ENCODE peak calls at places on chromosome 10, in eight cellular contexts. H, R, M, F, K, O, X and U are unnamed samples.
A peak's percentile ranks its signal among the peaks of the same experiment; 100 is the strongest.

GRCh38 chr10:89814278-89814677 is 112.9 kb downstream of the KIF20B start:
- DNase-seq in H (no peak), R (no peak), M (no peak), F (no peak), K (no peak), O (no peak), X (no peak), U (no peak)

GRCh38 chr10:127872871-127873600 is 19.7 kb downstream of the CLRN3 start:
- DNase-seq in H (no peak), R (no peak), M (peak; percentile 43), F (no peak), K (no peak), O (no peak), X (no peak), U (peak; percentile 38)

GRCh38 chr10:71998119-71998839 is 34.1 kb downstream of the CHST3 start:
- DNase-seq in H (no peak), R (no peak), M (no peak), F (no peak), K (no peak), O (no peak), X (no peak), U (no peak)

GRCh38 chr10:43294241-43294658 is 27.4 kb upstream of the RASGEF1A start:
- DNase-seq in H (peak; percentile 10), R (no peak), M (no peak), F (no peak), K (no peak), O (no peak), X (no peak), U (no peak)

GRCh38 chr10:114525368-114525949 is 121.2 kb upstream of the AFAP1L2 start:
- DNase-seq in H (peak; percentile 32), R (no peak), M (no peak), F (no peak), K (no peak), O (peak; percentile 50), X (no peak), U (no peak)

GRCh38 chr10:77604941-77605351 is 32.7 kb downstream of the KCNMA1 start:
- DNase-seq in H (no peak), R (no peak), M (no peak), F (no peak), K (no peak), O (no peak), X (no peak), U (no peak)

GRCh38 chr10:116891208-116891607 is 41.9 kb downstream of the ENO4 start:
- DNase-seq in H (no peak), R (no peak), M (no peak), F (no peak), K (no peak), O (no peak), X (peak; percentile 87), U (no peak)

GRCh38 chr10:2278391-2278790 is 541.1 kb upstream of the ADARB2 start:
- DNase-seq in H (no peak), R (no peak), M (no peak), F (no peak), K (no peak), O (no peak), X (no peak), U (no peak)

GRCh38 chr10:71842856-71843530 is 8.1 kb downstream of the PSAP start:
- DNase-seq in H (no peak), R (no peak), M (no peak), F (no peak), K (no peak), O (no peak), X (no peak), U (no peak)

GRCh38 chr10:49620841-49621378 is 7.1 kb downstream of the CHAT start:
- DNase-seq in H (no peak), R (no peak), M (no peak), F (peak; percentile 5), K (no peak), O (no peak), X (no peak), U (no peak)

GRCh38 chr10:5970066-5970465 is 7.3 kb downstream of the IL15RA start:
- DNase-seq in H (no peak), R (no peak), M (no peak), F (no peak), K (no peak), O (no peak), X (no peak), U (no peak)

GRCh38 chr10:14466256-14466655 is 135.5 kb upstream of the FRMD4A start:
- DNase-seq in H (no peak), R (peak; percentile 21), M (no peak), F (no peak), K (no peak), O (no peak), X (peak; percentile 92), U (no peak)

GRCh38 chr10:90319188-90319914 is 538.5 kb downstream of the HTR7 start:
- DNase-seq in H (peak; percentile 74), R (peak; percentile 73), M (peak; percentile 26), F (peak; percentile 21), K (peak; percentile 16), O (no peak), X (peak; percentile 95), U (no peak)

GRCh38 chr10:25059990-25060389 is 43.6 kb downstream of the THNSL1 start:
- DNase-seq in H (no peak), R (peak; percentile 84), M (no peak), F (no peak), K (no peak), O (peak; percentile 18), X (peak; percentile 93), U (no peak)

GRCh38 chr10:614341-614664 is 75.2 kb downstream of the DIP2C start:
- DNase-seq in H (no peak), R (no peak), M (no peak), F (no peak), K (no peak), O (no peak), X (no peak), U (no peak)

GRCh38 chr10:9305018-9305655 is 1250.6 kb downstream of the GATA3 start:
- DNase-seq in H (peak; percentile 24), R (peak; percentile 41), M (peak; percentile 11), F (no peak), K (no peak), O (no peak), X (peak; percentile 11), U (no peak)

GRCh38 chr10:117775478-117775877 is 232.9 kb downstream of the EMX2 start:
- DNase-seq in H (no peak), R (no peak), M (no peak), F (no peak), K (no peak), O (no peak), X (no peak), U (no peak)

GRCh38 chr10:100307716-100308115 is 21.2 kb upstream of the BLOC1S2 start:
- DNase-seq in H (no peak), R (no peak), M (no peak), F (no peak), K (no peak), O (no peak), X (peak; percentile 61), U (no peak)

GRCh38 chr10:58477902-58478301 is 34.8 kb upstream of the BICC1 start:
- DNase-seq in H (no peak), R (no peak), M (no peak), F (no peak), K (no peak), O (no peak), X (no peak), U (no peak)

GRCh38 chr10:129274928-129275474 is 192.0 kb upstream of the MGMT start:
- DNase-seq in H (no peak), R (no peak), M (no peak), F (peak; percentile 77), K (no peak), O (no peak), X (no peak), U (peak; percentile 19)
- TF ChIP-seq CTCF in H (peak; percentile 11), R (no peak), M (peak; percentile 7), F (peak; percentile 61), K (no peak), O (no peak), X (no peak), U (peak; percentile 66)

DNA sequence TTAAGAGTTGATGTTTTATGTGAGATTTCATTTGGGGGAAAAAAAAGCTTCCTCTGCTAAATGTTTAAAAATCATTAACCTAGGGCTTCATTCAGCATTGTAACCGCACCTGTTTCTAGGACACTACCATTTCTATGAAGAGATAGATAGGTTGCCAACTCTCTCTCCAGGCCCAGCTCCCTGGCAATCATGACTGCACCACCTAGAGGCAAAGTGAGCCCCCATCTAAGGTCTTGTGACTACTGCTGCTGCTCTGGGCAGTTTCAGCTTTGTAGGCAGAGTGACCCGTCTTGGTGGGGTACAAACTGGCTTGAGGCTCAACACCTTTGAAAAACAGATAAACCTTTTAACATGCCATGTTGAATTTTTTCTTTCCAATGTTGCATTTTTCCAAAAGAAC is 27.3 kb upstream of the MRC1 start:
- DNase-seq in H (peak; percentile 6), R (peak; percentile 31), M (no peak), F (no peak), K (no peak), O (no peak), X (no peak), U (no peak)
- TF ChIP-seq CTCF in H (no peak), R (no peak), M (peak; percentile 13), F (no peak), K (no peak), O (no peak), X (no peak), U (no peak)

DNA sequence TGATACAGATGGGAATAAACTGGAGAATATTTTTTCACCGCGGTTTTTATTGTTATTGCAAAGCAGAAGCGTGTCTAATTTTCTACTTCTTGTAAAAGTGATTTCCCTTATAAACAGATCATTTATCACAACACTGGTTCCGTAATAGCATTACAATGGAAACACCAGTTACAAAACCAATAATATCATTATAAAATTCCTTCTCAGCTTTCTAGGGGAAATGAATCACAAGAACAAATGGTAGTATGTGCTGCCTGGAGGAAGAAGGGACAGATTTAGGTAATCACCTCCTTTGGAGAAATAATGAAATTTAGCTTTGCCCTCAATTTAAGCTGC is 2.4 kb upstream of the CCDC6 start:
- DNase-seq in H (no peak), R (no peak), M (no peak), F (no peak), K (no peak), O (no peak), X (no peak), U (no peak)
- TF ChIP-seq CTCF in H (no peak), R (no peak), M (no peak), F (no peak), K (no peak), O (no peak), X (no peak), U (no peak)

DNA sequence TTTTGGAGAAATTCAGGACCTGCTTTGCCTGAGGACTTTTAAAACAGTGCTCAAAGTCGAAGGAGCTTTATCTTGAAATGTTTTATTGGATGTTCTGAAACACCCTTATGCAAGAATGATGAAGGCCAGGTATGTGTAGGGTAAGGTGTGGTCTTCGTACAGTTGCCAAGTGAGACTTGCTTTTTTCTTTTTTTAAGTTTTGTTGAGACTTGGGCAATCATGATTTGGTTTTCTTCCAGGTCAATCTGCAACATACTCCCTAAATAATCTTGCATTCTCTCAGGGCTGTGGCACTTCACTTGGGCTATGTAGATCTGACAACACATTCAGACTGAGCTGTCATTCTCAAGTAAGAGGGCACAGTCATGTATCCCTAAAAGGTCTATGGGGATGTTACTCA is 75.0 kb downstream of the GATA3 start:
- DNase-seq in H (no peak), R (no peak), M (no peak), F (no peak), K (no peak), O (no peak), X (no peak), U (no peak)
- TF ChIP-seq CTCF in H (no peak), R (no peak), M (no peak), F (no peak), K (no peak), O (no peak), X (no peak), U (no peak)